ENCODE peak calls at places on chromosomes 7 and 10, in ten cellular contexts. M is NCI-H774; X is NCI-H1105 treated with DMSO at 0.1 percent for 48 hours; D is DMS153; Y is brain pericyte; W is body of pancreas; J is AG09319; U is ecto neural progenitor cell; Z is activated naive CD8-positive, alpha-beta T cell treated with anti-CD3 and anti-CD28 coated beads for 36 hours; I is EL. T is an unnamed sample.

GRCh38 chr10:15802375-15802949 is 57.8 kb downstream of the MINDY3 start:
- DNase-seq in Z (no peak), X (no peak), U (no peak), I (no peak), D (no peak), Y (no peak), W (no peak), M (no peak), J (peak; percentile 46), T (peak; percentile 55)

GRCh38 chr10:115871855-115872254 is 401.2 kb downstream of the GFRA1 start:
- DNase-seq in I (no peak), M (no peak), U (no peak), D (no peak), Y (no peak), X (no peak), W (no peak), J (no peak), Z (no peak), T (no peak)

GRCh38 chr10:282294-283139 is 147.3 kb downstream of the ZMYND11 start:
- DNase-seq in D (no peak), W (no peak), U (no peak), Z (no peak), Y (no peak), J (no peak), M (no peak), X (no peak), I (no peak), T (no peak)

GRCh38 chr7:2450198-2451107 is 25.7 kb downstream of the GRIFIN start:
- DNase-seq in X (no peak), J (no peak), Z (no peak), M (no peak), Y (no peak), W (no peak), I (no peak), D (no peak), U (no peak), T (no peak)

GRCh38 chr10:51010977-51011376 is 63.3 kb upstream of the PRKG1 start:
- DNase-seq in U (no peak), W (peak; percentile 31), D (no peak), Z (no peak), X (peak; percentile 8), M (no peak), Y (no peak), I (peak; percentile 41), J (no peak), T (no peak)

GRCh38 chr10:9869777-9870176 is 1147.9 kb upstream of the CELF2 start:
- DNase-seq in X (no peak), D (no peak), M (no peak), J (no peak), Z (no peak), Y (no peak), W (no peak), I (no peak), U (no peak), T (no peak)

GRCh38 chr10:79127151-79127961 is 58.6 kb downstream of the ZMIZ1 start:
- DNase-seq in Z (no peak), D (peak; percentile 57), U (no peak), W (peak; percentile 98), Y (no peak), X (no peak), J (no peak), I (peak; percentile 72), M (peak; percentile 44), T (no peak)

GRCh38 chr7:13017881-13018280 is 330.4 kb downstream of the ARL4A start:
- DNase-seq in Y (no peak), I (no peak), Z (no peak), J (no peak), M (no peak), U (no peak), X (no peak), W (no peak), D (no peak), T (no peak)

GRCh38 chr7:101586971-101587370 is 42.1 kb downstream of the MYL10 start:
- DNase-seq in J (no peak), Z (no peak), Y (no peak), M (no peak), X (no peak), I (no peak), D (no peak), W (no peak), U (no peak), T (peak; percentile 7)

GRCh38 chr7:84058311-84059076 is 136.1 kb downstream of the SEMA3A start:
- DNase-seq in Z (no peak), Y (no peak), D (no peak), I (peak; percentile 66), W (no peak), J (no peak), X (no peak), M (no peak), U (no peak), T (no peak)

GRCh38 chr7:101555921-101556275 is 73.2 kb downstream of the MYL10 start:
- DNase-seq in Z (no peak), U (peak; percentile 29), X (no peak), I (no peak), J (no peak), W (no peak), Y (no peak), D (no peak), M (no peak), T (peak; percentile 29)

GRCh38 chr10:73810735-73811465 is 498 bp downstream of the NDST2 start:
- DNase-seq in J (no peak), Y (no peak), W (no peak), D (no peak), Z (peak; percentile 67), X (no peak), I (peak; percentile 21), M (no peak), U (peak; percentile 63), T (peak; percentile 81)

GRCh38 chr10:91820144-91820543 is 21.9 kb downstream of the TNKS2 start:
- DNase-seq in U (no peak), M (no peak), J (no peak), X (no peak), D (no peak), Y (no peak), Z (no peak), W (no peak), I (no peak), T (no peak)

GRCh38 chr10:30893208-30893607 is 138.5 kb downstream of the ZNF438 start:
- DNase-seq in M (no peak), X (no peak), U (no peak), D (no peak), Z (no peak), Y (no peak), I (peak; percentile 8), J (no peak), W (no peak), T (no peak)

GRCh38 chr10:119268871-119269506 is 61.6 kb downstream of the GRK5 start:
- DNase-seq in Z (peak; percentile 44), I (no peak), J (no peak), Y (no peak), M (no peak), X (no peak), W (no peak), U (no peak), D (no peak), T (peak; percentile 76)

GRCh38 chr10:60283397-60283796 is 106.3 kb downstream of the ANK3 start:
- DNase-seq in M (no peak), U (no peak), J (no peak), X (no peak), D (no peak), I (peak; percentile 55), W (no peak), Z (no peak), Y (no peak), T (no peak)

GRCh38 chr7:132882714-132883428 is 199.0 kb downstream of the CHCHD3 start:
- DNase-seq in Y (no peak), Z (peak; percentile 44), J (no peak), X (no peak), U (no peak), I (no peak), M (no peak), W (no peak), D (no peak), T (no peak)

GRCh38 chr10:43265799-43266721 is 805 bp downstream of the RASGEF1A start:
- DNase-seq in D (no peak), J (no peak), Y (no peak), W (peak; percentile 66), U (peak; percentile 62), X (peak; percentile 16), Z (no peak), I (no peak), M (no peak), T (peak; percentile 66)

GRCh38 chr7:95190515-95190914 is 133.8 kb downstream of the PON1 start:
- DNase-seq in X (no peak), I (peak; percentile 4), U (no peak), D (no peak), W (no peak), J (no peak), Y (no peak), Z (no peak), M (no peak), T (no peak)

GRCh38 chr10:6083523-6084475 is 5.0 kb upstream of the RBM17 start:
- DNase-seq in M (no peak), Z (peak; percentile 75), X (no peak), W (no peak), Y (no peak), J (no peak), D (no peak), I (peak; percentile 42), U (no peak), T (peak; percentile 78)

GRCh38 chr10:75429159-75429827 is 2.1 kb upstream of the LRMDA start:
- DNase-seq in W (no peak), J (no peak), M (no peak), D (no peak), I (no peak), Y (no peak), Z (no peak), U (no peak), X (no peak), T (no peak)

GRCh38 chr7:127504715-127505114 is 80.7 kb downstream of the GCC1 start:
- DNase-seq in U (peak; percentile 50), W (peak; percentile 51), Z (peak; percentile 8), X (no peak), M (no peak), I (peak; percentile 30), J (no peak), Y (no peak), D (no peak), T (peak; percentile 54)

GRCh38 chr7:80876894-80877414 is 41.9 kb downstream of the SEMA3C start:
- DNase-seq in D (no peak), X (no peak), Y (no peak), Z (no peak), U (no peak), J (no peak), W (no peak), I (peak; percentile 89), M (no peak), T (no peak)

GRCh38 chr7:87148332-87148955 is 3.8 kb upstream of the DMTF1 start:
- DNase-seq in D (no peak), X (peak; percentile 75), I (peak; percentile 15), Z (no peak), Y (no peak), J (peak; percentile 14), W (no peak), U (no peak), M (no peak), T (no peak)

GRCh38 chr10:47111329-47111862 is 188.6 kb upstream of the GDF10 start:
- DNase-seq in M (no peak), J (no peak), Y (no peak), X (no peak), D (no peak), W (no peak), U (peak; percentile 36), Z (no peak), I (no peak), T (no peak)

GRCh38 chr7:46461334-46461777 is 540.3 kb upstream of the IGFBP3 start:
- DNase-seq in Z (no peak), X (no peak), I (no peak), U (no peak), Y (no peak), D (no peak), M (no peak), W (no peak), J (no peak), T (no peak)

T was measured in activated CD8-positive, alpha-beta memory T cell treated with anti-CD3 and anti-CD28 coated beads, Interleukin-2, amount 50 U/mL, for 48 hours.